ENCODE peak calls at places on chromosomes 13 and 19, in ten cellular contexts. C is fibroblast of lung, F is Peyer's patch, H is transverse colon, A is adrenal gland, T is PC-3, G is H9, N is BE2C, Z is prostate gland, O is esophagus squamous epithelium. S is an unnamed sample. For H3K9me3, the result is how much of the 10 kb centered on the place peaks cover.

GRCh38 chr13:51818771-51819511 is 15.0 kb upstream of the DHRS12 start:
- DNase-seq in C (peak), F (no peak), H (no peak), A (no peak), T (no peak), G (no peak), N (no peak), Z (no peak), O (no peak), S (no peak)

GRCh38 chr13:89925107-89925506 is 1422.4 kb upstream of the MIR17HG start:
- DNase-seq in C (peak), F (no peak), H (no peak), A (no peak), T (peak), G (no peak), N (peak), Z (no peak), O (no peak), S (no peak)

GRCh38 chr19:28488006-28488405 is 724.9 kb downstream of the UQCRFS1 start:
- DNase-seq in C (no peak), F (no peak), H (peak), A (no peak), T (no peak), G (peak), N (no peak), Z (no peak), O (no peak), S (no peak)

GRCh38 chr13:112330479-112331407 is 45.4 kb upstream of the SPACA7 start:
- DNase-seq in C (no peak), F (peak), H (no peak), A (peak), T (no peak), G (no peak), N (no peak), Z (no peak), O (no peak), S (no peak)

GRCh38 chr13:79782541-79783216 is 301.7 kb downstream of the NDFIP2 start:
- DNase-seq in C (peak), F (peak), H (no peak), A (peak), T (no peak), G (peak), N (no peak), Z (peak), O (no peak), S (peak)

GRCh38 chr19:42081584-42082258 is 5.8 kb downstream of the ZNF574 start:
- DNase-seq in C (peak), F (no peak), H (no peak), A (no peak), T (peak), G (no peak), N (peak), Z (no peak), O (no peak), S (no peak)

GRCh38 chr13:50283017-50283416 is 267.8 kb downstream of the KCNRG start:
- DNase-seq in C (no peak), F (no peak), H (no peak), A (no peak), T (no peak), G (no peak), N (no peak), Z (no peak), O (no peak), S (no peak)

GRCh38 chr13:51714663-51715168 is 89.2 kb downstream of the DHRS12 start:
- DNase-seq in C (peak), F (no peak), H (no peak), A (no peak), T (peak), G (no peak), N (no peak), Z (no peak), O (no peak), S (no peak)

GRCh38 chr19:50547385-50548190 is 20.6 kb downstream of the LRRC4B start:
- DNase-seq in C (no peak), F (no peak), H (no peak), A (no peak), T (no peak), G (no peak), N (peak), Z (no peak), O (no peak), S (no peak)

GRCh38 chr13:26075498-26075897 is 23.7 kb upstream of the SHISA2 start:
- DNase-seq in C (no peak), F (no peak), H (no peak), A (no peak), T (peak), G (no peak), N (no peak), Z (no peak), O (no peak), S (no peak)

GRCh38 chr19:50517704-50518075 is 4.0 kb upstream of the ASPDH start:
- DNase-seq in C (no peak), F (no peak), H (no peak), A (no peak), T (no peak), G (no peak), N (no peak), Z (no peak), O (no peak), S (no peak)

GRCh38 chr19:3683866-3684816 is 16.1 kb downstream of the PIP5K1C start:
- DNase-seq in C (no peak), F (no peak), H (no peak), A (no peak), T (no peak), G (no peak), N (no peak), Z (no peak), O (no peak), S (peak)

GRCh38 chr13:113493315-113493951 is 2.9 kb upstream of the DCUN1D2 start:
- DNase-seq in C (peak), F (no peak), H (no peak), A (no peak), T (peak), G (no peak), N (no peak), Z (peak), O (no peak), S (no peak)

GRCh38 chr19:5450482-5450881 is 4.7 kb upstream of the ZNRF4 start:
- DNase-seq in C (no peak), F (no peak), H (no peak), A (no peak), T (no peak), G (no peak), N (no peak), Z (no peak), O (no peak), S (no peak)

GRCh38 chr13:112341446-112341845 is 34.7 kb upstream of the SPACA7 start:
- DNase-seq in C (no peak), F (no peak), H (no peak), A (no peak), T (no peak), G (no peak), N (no peak), Z (no peak), O (no peak), S (no peak)

GRCh38 chr19:3162418-3163229 is 15.9 kb upstream of the S1PR4 start:
- DNase-seq in C (no peak), F (no peak), H (no peak), A (no peak), T (peak), G (no peak), N (peak), Z (no peak), O (no peak), S (no peak)

GRCh38 chr19:41427647-41428480 is 690 bp upstream of the B3GNT8 start:
- DNase-seq in C (peak), F (peak), H (peak), A (peak), T (no peak), G (peak), N (peak), Z (peak), O (no peak), S (no peak)

GRCh38 chr13:111330211-111330610 is 9.8 kb downstream of the TEX29 start:
- DNase-seq in C (no peak), F (no peak), H (no peak), A (no peak), T (no peak), G (peak), N (no peak), Z (peak), O (no peak), S (no peak)

GRCh38 chr19:3697094-3697493 is 3.2 kb downstream of the PIP5K1C start:
- DNase-seq in C (no peak), F (no peak), H (no peak), A (no peak), T (no peak), G (no peak), N (no peak), Z (no peak), O (no peak), S (no peak)

GRCh38 chr19:1854542-1855039 is 6.3 kb upstream of the REXO1 start:
- DNase-seq in C (no peak), F (no peak), H (peak), A (peak), T (no peak), G (peak), N (peak), Z (peak), O (no peak), S (no peak)

GRCh38 chr19:29193116-29193515 is 19.8 kb downstream of the UQCRFS1 start:
- DNase-seq in C (no peak), F (no peak), H (no peak), A (no peak), T (no peak), G (no peak), N (no peak), Z (no peak), O (no peak), S (no peak)

GRCh38 chr13:22828081-22828480 is 352.7 kb upstream of the SGCG start:
- DNase-seq in C (no peak), F (no peak), H (no peak), A (no peak), T (peak), G (no peak), N (no peak), Z (no peak), O (no peak), S (no peak)

GRCh38 chr19:43667524-43668405 is 2.2 kb downstream of the PLAUR start:
- DNase-seq in C (no peak), F (no peak), H (peak), A (peak), T (no peak), G (no peak), N (no peak), Z (no peak), O (no peak), S (no peak)

GRCh38 chr19:55212447-55212846 is 3.1 kb upstream of the PTPRH start:
- DNase-seq in C (no peak), F (peak), H (peak), A (no peak), T (peak), G (no peak), N (peak), Z (no peak), O (no peak), S (no peak)

GRCh38 chr13:23365652-23366051 is 67.8 kb downstream of the SACS start:
- DNase-seq in C (peak), F (no peak), H (no peak), A (no peak), T (no peak), G (no peak), N (no peak), Z (no peak), O (no peak), S (no peak)

GRCh38 chr13:25171517-25172302 is at the start of gene AMER2:
- DNase-seq in C (peak), F (no peak), H (peak), A (peak), T (no peak), G (no peak), N (peak), Z (no peak), O (no peak), S (no peak)

GRCh38 chr13:66534561-66534960 is 695.6 kb downstream of the PCDH9 start:
- DNase-seq in C (peak), F (no peak), H (no peak), A (no peak), T (no peak), G (no peak), N (no peak), Z (no peak), O (no peak), S (no peak)

GRCh38 chr19:27971071-27971470 is 1241.9 kb downstream of the UQCRFS1 start:
- DNase-seq in C (no peak), F (no peak), H (no peak), A (no peak), T (peak), G (peak), N (no peak), Z (no peak), O (no peak), S (no peak)

GRCh38 chr19:7874080-7874856 is at the start of gene PRR36:
- DNase-seq in C (no peak), F (peak), H (no peak), A (no peak), T (peak), G (peak), N (peak), Z (peak), O (no peak), S (peak)

GRCh38 chr19:2517881-2518601 is 42.1 kb downstream of the GADD45B start:
- DNase-seq in C (no peak), F (no peak), H (no peak), A (no peak), T (no peak), G (no peak), N (no peak), Z (no peak), O (no peak), S (no peak)

GRCh38 chr13:35848868-35849644 is 282.1 kb downstream of the DCLK1 start:
- DNase-seq in C (no peak), F (no peak), H (no peak), A (no peak), T (no peak), G (no peak), N (no peak), Z (no peak), O (no peak), S (no peak)

GRCh38 chr19:31282346-31282745 is 66.9 kb downstream of the TSHZ3 start:
- DNase-seq in C (no peak), F (peak), H (no peak), A (no peak), T (no peak), G (no peak), N (no peak), Z (no peak), O (no peak), S (no peak)

GRCh38 chr19:49997709-49998108 is 27.5 kb downstream of the VRK3 start:
- DNase-seq in C (peak), F (no peak), H (no peak), A (no peak), T (peak), G (peak), N (peak), Z (no peak), O (no peak), S (no peak)

GRCh38 chr19:44840811-44841210 is 5.3 kb upstream of the NECTIN2 start:
- DNase-seq in C (no peak), F (no peak), H (no peak), A (no peak), T (no peak), G (no peak), N (no peak), Z (no peak), O (no peak), S (no peak)

GRCh38 chr19:52138614-52139290 is 986 bp downstream of the ZNF616 start:
- DNase-seq in C (no peak), F (peak), H (peak), A (peak), T (peak), G (peak), N (peak), Z (peak), O (no peak), S (no peak)

GRCh38 chr19:14475251-14476073 is at the start of gene PTGER1:
- DNase-seq in C (peak), F (no peak), H (no peak), A (no peak), T (peak), G (peak), N (peak), Z (no peak), O (no peak), S (peak)

GRCh38 chr13:107025991-107026390 is 458.1 kb upstream of the ARGLU1 start:
- DNase-seq in C (peak), F (no peak), H (no peak), A (no peak), T (peak), G (no peak), N (no peak), Z (peak), O (no peak), S (no peak)

GRCh38 chr13:25001807-25002206 is 94.1 kb upstream of the PABPC3 start:
- DNase-seq in C (no peak), F (no peak), H (no peak), A (no peak), T (peak), G (no peak), N (no peak), Z (no peak), O (no peak), S (no peak)

GRCh38 chr19:58227964-58228583 is 640 bp upstream of the ZNF544 start:
- DNase-seq in C (no peak), F (no peak), H (no peak), A (no peak), T (no peak), G (no peak), N (no peak), Z (no peak), O (no peak), S (no peak)
- H3K9me3 ChIP-seq in C (under half), F (half or more), H (under half), A (under half), T (under half), G (under half), N (under half), Z (under half), O (half or more), S (under half)

GRCh38 chr13:40983725-40984669 is 35.1 kb downstream of the ELF1 start:
- DNase-seq in C (no peak), F (no peak), H (no peak), A (no peak), T (no peak), G (no peak), N (no peak), Z (no peak), O (no peak), S (no peak)

GRCh38 chr13:40984670-40985366 is 34.3 kb downstream of the ELF1 start:
- DNase-seq in C (no peak), F (no peak), H (no peak), A (no peak), T (no peak), G (no peak), N (no peak), Z (no peak), O (no peak), S (no peak)

GRCh38 chr13:40985596-40986327 is 33.4 kb downstream of the ELF1 start:
- DNase-seq in C (no peak), F (no peak), H (no peak), A (no peak), T (no peak), G (no peak), N (no peak), Z (no peak), O (no peak), S (no peak)

GRCh38 chr13:40986328-40986856 is 32.7 kb downstream of the ELF1 start:
- DNase-seq in C (peak), F (no peak), H (no peak), A (no peak), T (peak), G (no peak), N (no peak), Z (no peak), O (no peak), S (no peak)

DNA sequence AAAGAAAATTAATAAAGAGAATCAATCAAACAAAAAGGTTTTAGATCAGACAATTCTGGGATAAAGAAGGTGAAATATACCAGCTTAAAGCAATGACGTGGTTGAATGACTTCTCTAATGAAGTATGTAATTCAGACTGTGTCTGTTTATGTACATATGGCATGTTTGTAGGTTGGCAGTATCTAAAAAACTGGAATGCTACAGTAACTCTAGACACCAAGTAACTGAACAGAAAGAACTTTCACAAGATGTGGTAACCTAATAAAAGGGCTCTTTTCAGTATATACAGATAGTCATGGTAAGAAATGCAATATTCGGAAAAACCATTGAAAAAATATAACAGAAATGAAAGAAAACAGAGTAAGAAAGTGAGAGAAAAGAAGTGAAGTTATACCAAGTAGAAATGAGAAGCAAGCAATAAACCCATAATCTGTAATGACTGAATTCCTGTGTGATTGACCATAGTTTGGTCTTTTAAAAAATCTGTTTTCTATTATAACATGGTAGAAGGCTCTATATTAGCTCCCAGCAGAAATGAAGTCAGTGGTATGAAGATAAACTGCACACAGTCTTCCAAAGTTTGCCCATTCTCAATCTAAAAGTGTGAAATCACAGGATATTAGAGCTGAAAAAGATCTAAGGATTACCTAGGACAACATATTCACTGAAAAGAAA is 31.4 kb downstream of the ELF1 start:
- DNase-seq in C (peak), F (no peak), H (no peak), A (no peak), T (no peak), G (no peak), N (no peak), Z (no peak), O (no peak), S (no peak)
- TF ChIP-seq CTCF in C (no peak), F (no peak), H (no peak), A (no peak), T (no peak), G (no peak), N (no peak), Z (no peak), O (no peak), S (no peak)

DNA sequence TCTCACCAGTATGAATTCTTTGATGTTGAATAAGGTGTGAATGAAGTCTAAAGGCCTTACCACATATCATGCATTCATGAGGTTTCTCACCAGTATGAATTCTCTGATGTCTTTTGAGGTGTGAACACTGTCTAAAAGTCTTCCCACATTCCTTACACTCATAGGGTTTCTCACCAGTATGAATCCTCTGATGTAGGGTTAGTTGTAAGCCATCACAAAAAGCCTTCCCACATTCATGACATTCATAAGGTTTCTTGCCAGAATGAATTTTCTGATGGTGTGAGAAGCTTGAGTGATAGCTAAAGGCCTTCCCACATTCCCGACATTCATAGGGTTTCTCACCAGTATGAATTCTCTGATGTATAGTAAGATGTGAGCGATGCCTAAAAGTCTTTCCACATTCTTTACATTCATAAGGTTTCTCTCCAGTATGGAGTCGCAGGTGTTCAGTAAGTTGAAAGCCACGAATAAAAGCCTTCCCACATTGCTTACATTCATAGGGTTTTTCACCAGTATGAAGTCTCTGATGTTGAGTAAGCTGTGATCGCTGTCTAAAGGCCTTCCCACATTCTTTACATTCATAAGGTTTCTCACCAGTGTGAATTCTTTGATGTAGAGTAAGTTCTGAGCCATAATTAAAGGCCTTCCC is 27.7 kb downstream of the ZNF461 start:
- DNase-seq in C (peak), F (no peak), H (no peak), A (no peak), T (no peak), G (no peak), N (no peak), Z (no peak), O (no peak), S (no peak)
- H3K9me3 ChIP-seq in C (under half), F (half or more), H (half or more), A (under half), T (under half), G (half or more), N (under half), Z (under half), O (half or more), S (under half)

DNA sequence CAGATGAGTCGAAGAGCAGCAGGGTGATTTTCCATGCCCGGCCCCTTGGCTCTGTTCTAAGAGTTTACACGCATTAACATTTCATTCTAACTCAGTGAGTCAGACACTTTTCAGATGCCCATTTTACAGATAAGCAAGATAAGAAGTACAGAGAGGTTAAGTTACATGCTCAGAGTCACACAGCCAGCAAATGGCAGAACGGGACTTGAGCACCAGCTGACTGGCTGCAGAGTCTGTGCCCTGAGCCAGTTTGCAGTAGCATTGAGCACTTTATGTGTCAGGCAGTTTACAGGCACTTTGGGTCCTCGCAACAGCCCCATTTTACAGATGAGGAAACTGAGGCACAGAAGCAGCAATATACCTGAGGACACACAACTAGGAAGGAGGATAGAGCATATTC is 19.0 kb downstream of the CCDC8 start:
- DNase-seq in C (no peak), F (no peak), H (no peak), A (peak), T (no peak), G (no peak), N (no peak), Z (no peak), O (no peak), S (no peak)
- TF ChIP-seq CTCF in C (no peak), F (no peak), H (no peak), A (no peak), T (no peak), G (no peak), N (no peak), Z (no peak), O (no peak), S (no peak)

S was measured in RWPE2.